ENCODE peak calls at places on chromosome 10, in six cellular contexts. V, Y, M, X, Q and J are unnamed samples.

GRCh38 chr10:60717852-60718251 is 60.4 kb upstream of the CDK1 start:
- DNase-seq in M (no peak), V (no peak), X (no peak), Y (no peak), Q (peak), J (no peak)

GRCh38 chr10:86652361-86653202 is 1.8 kb upstream of the OPN4 start:
- DNase-seq in V (no peak), Q (peak), X (no peak), Y (peak), M (no peak), J (no peak)

GRCh38 chr10:52284416-52285013 is 29.6 kb upstream of the DKK1 start:
- DNase-seq in X (no peak), Q (no peak), M (peak), V (no peak), Y (no peak), J (no peak)

GRCh38 chr10:4008676-4009382 is 223.8 kb upstream of the KLF6 start:
- DNase-seq in Y (no peak), X (no peak), Q (no peak), M (no peak), V (no peak), J (no peak)

GRCh38 chr10:1577945-1578344 is 159.4 kb downstream of the ADARB2 start:
- DNase-seq in M (no peak), X (no peak), V (no peak), Q (no peak), Y (no peak), J (no peak)

GRCh38 chr10:132397036-132397541 is at the start of gene PWWP2B:
- DNase-seq in X (no peak), Y (peak), Q (peak), V (peak), M (peak), J (peak)

GRCh38 chr10:34010891-34011290 is 676.4 kb upstream of the NRP1 start:
- DNase-seq in Q (no peak), X (no peak), M (no peak), V (no peak), Y (peak), J (no peak)

GRCh38 chr10:69537449-69537848 is 35.8 kb downstream of the NEUROG3 start:
- DNase-seq in V (no peak), X (no peak), Y (no peak), M (no peak), Q (no peak), J (no peak)

GRCh38 chr10:128864554-128865300 is 602.3 kb upstream of the MGMT start:
- DNase-seq in X (no peak), Y (no peak), Q (no peak), V (no peak), M (no peak), J (no peak)

GRCh38 chr10:27547047-27547446 is 42.9 kb downstream of the RAB18 start:
- DNase-seq in V (no peak), Q (no peak), X (no peak), M (no peak), Y (no peak), J (no peak)